ENCODE peak calls at places on chromosomes 6 and 20, in ten cellular contexts. One of them, this sample, is unnamed.

GRCh38 chr6:25174678-25175077 is 104.5 kb upstream of the CARMIL1 start:
- DNase-seq in heart left ventricle: no peak
- DNase-seq in CD8-positive, alpha-beta T cell: no peak
- DNase-seq in cardiac fibroblast: no peak
- DNase-seq in choroid plexus epithelial cell: no peak
- DNase-seq in AG04449: no peak
- DNase-seq in pancreas: no peak
- DNase-seq in endothelial cell: no peak
- DNase-seq in nephron progenitor cell: no peak
- DNase-seq in GM20000: no peak
- DNase-seq in this sample: no peak

GRCh38 chr6:72040106-72040505 is 153.8 kb downstream of the RIMS1 start:
- DNase-seq in pancreas: no peak
- DNase-seq in cardiac fibroblast: no peak
- DNase-seq in endothelial cell: no peak
- DNase-seq in heart left ventricle: no peak
- DNase-seq in CD8-positive, alpha-beta T cell: no peak
- DNase-seq in nephron progenitor cell: no peak
- DNase-seq in AG04449: no peak
- DNase-seq in choroid plexus epithelial cell: peak; percentile 7
- DNase-seq in GM20000: no peak
- DNase-seq in this sample: no peak

GRCh38 chr6:35318200-35318844 is 20.7 kb downstream of the DEF6 start:
- DNase-seq in GM20000: no peak
- DNase-seq in AG04449: no peak
- DNase-seq in cardiac fibroblast: peak; percentile 79
- DNase-seq in heart left ventricle: peak; percentile 73
- DNase-seq in nephron progenitor cell: peak; percentile 97
- DNase-seq in CD8-positive, alpha-beta T cell: no peak
- DNase-seq in choroid plexus epithelial cell: peak; percentile 83
- DNase-seq in pancreas: peak; percentile 88
- DNase-seq in endothelial cell: peak; percentile 90
- DNase-seq in this sample: peak; percentile 80

GRCh38 chr6:4561773-4562172 is 214.4 kb upstream of the CDYL start:
- DNase-seq in heart left ventricle: no peak
- DNase-seq in cardiac fibroblast: no peak
- DNase-seq in GM20000: no peak
- DNase-seq in choroid plexus epithelial cell: no peak
- DNase-seq in CD8-positive, alpha-beta T cell: no peak
- DNase-seq in AG04449: no peak
- DNase-seq in pancreas: no peak
- DNase-seq in nephron progenitor cell: no peak
- DNase-seq in endothelial cell: no peak
- DNase-seq in this sample: no peak

GRCh38 chr20:2210646-2211556 is 84.9 kb upstream of the TGM3 start:
- DNase-seq in choroid plexus epithelial cell: peak; percentile 38
- DNase-seq in heart left ventricle: peak; percentile 60
- DNase-seq in AG04449: peak; percentile 38
- DNase-seq in cardiac fibroblast: peak; percentile 83
- DNase-seq in pancreas: no peak
- DNase-seq in endothelial cell: no peak
- DNase-seq in nephron progenitor cell: no peak
- DNase-seq in GM20000: no peak
- DNase-seq in CD8-positive, alpha-beta T cell: no peak
- DNase-seq in this sample: no peak

GRCh38 chr20:42857446-42857845 is 332.3 kb downstream of the PTPRT start:
- DNase-seq in heart left ventricle: no peak
- DNase-seq in endothelial cell: no peak
- DNase-seq in nephron progenitor cell: no peak
- DNase-seq in pancreas: no peak
- DNase-seq in cardiac fibroblast: no peak
- DNase-seq in CD8-positive, alpha-beta T cell: no peak
- DNase-seq in choroid plexus epithelial cell: no peak
- DNase-seq in GM20000: no peak
- DNase-seq in AG04449: no peak
- DNase-seq in this sample: no peak

GRCh38 chr20:14902432-14903089 is 565.1 kb upstream of the FLRT3 start:
- DNase-seq in cardiac fibroblast: no peak
- DNase-seq in GM20000: peak; percentile 11
- DNase-seq in nephron progenitor cell: no peak
- DNase-seq in CD8-positive, alpha-beta T cell: no peak
- DNase-seq in choroid plexus epithelial cell: no peak
- DNase-seq in endothelial cell: no peak
- DNase-seq in pancreas: no peak
- DNase-seq in heart left ventricle: no peak
- DNase-seq in AG04449: no peak
- DNase-seq in this sample: no peak

GRCh38 chr6:135093578-135093977 is 39.0 kb upstream of the HBS1L start:
- DNase-seq in GM20000: no peak
- DNase-seq in AG04449: no peak
- DNase-seq in pancreas: no peak
- DNase-seq in CD8-positive, alpha-beta T cell: no peak
- DNase-seq in cardiac fibroblast: no peak
- DNase-seq in endothelial cell: no peak
- DNase-seq in nephron progenitor cell: no peak
- DNase-seq in heart left ventricle: no peak
- DNase-seq in choroid plexus epithelial cell: no peak
- DNase-seq in this sample: no peak

GRCh38 chr6:68859233-68859632 is 224.2 kb downstream of the ADGRB3 start:
- DNase-seq in pancreas: no peak
- DNase-seq in endothelial cell: no peak
- DNase-seq in nephron progenitor cell: no peak
- DNase-seq in AG04449: no peak
- DNase-seq in CD8-positive, alpha-beta T cell: no peak
- DNase-seq in GM20000: no peak
- DNase-seq in choroid plexus epithelial cell: no peak
- DNase-seq in cardiac fibroblast: no peak
- DNase-seq in heart left ventricle: no peak
- DNase-seq in this sample: no peak

GRCh38 chr6:11606287-11606686 is 68.7 kb downstream of the TMEM170B start:
- DNase-seq in choroid plexus epithelial cell: no peak
- DNase-seq in CD8-positive, alpha-beta T cell: no peak
- DNase-seq in pancreas: no peak
- DNase-seq in heart left ventricle: no peak
- DNase-seq in nephron progenitor cell: no peak
- DNase-seq in cardiac fibroblast: no peak
- DNase-seq in endothelial cell: no peak
- DNase-seq in GM20000: no peak
- DNase-seq in AG04449: no peak
- DNase-seq in this sample: no peak

GRCh38 chr20:59625214-59625922 is 21.0 kb downstream of the PHACTR3 start:
- DNase-seq in heart left ventricle: no peak
- DNase-seq in cardiac fibroblast: no peak
- DNase-seq in nephron progenitor cell: no peak
- DNase-seq in choroid plexus epithelial cell: no peak
- DNase-seq in endothelial cell: no peak
- DNase-seq in AG04449: no peak
- DNase-seq in GM20000: no peak
- DNase-seq in CD8-positive, alpha-beta T cell: no peak
- DNase-seq in pancreas: no peak
- DNase-seq in this sample: no peak

GRCh38 chr20:17287998-17288397 is 61.2 kb downstream of the PCSK2 start:
- DNase-seq in pancreas: no peak
- DNase-seq in cardiac fibroblast: no peak
- DNase-seq in nephron progenitor cell: no peak
- DNase-seq in AG04449: no peak
- DNase-seq in heart left ventricle: no peak
- DNase-seq in GM20000: no peak
- DNase-seq in CD8-positive, alpha-beta T cell: no peak
- DNase-seq in endothelial cell: no peak
- DNase-seq in choroid plexus epithelial cell: no peak
- DNase-seq in this sample: no peak

GRCh38 chr6:46704562-46704961 is 16.9 kb downstream of the TDRD6 start:
- DNase-seq in AG04449: no peak
- DNase-seq in nephron progenitor cell: no peak
- DNase-seq in endothelial cell: no peak
- DNase-seq in cardiac fibroblast: peak; percentile 57
- DNase-seq in CD8-positive, alpha-beta T cell: no peak
- DNase-seq in GM20000: no peak
- DNase-seq in choroid plexus epithelial cell: peak; percentile 50
- DNase-seq in heart left ventricle: no peak
- DNase-seq in pancreas: no peak
- DNase-seq in this sample: no peak

GRCh38 chr20:24798930-24799705 is 150.0 kb upstream of the CST7 start:
- DNase-seq in heart left ventricle: no peak
- DNase-seq in GM20000: no peak
- DNase-seq in nephron progenitor cell: no peak
- DNase-seq in choroid plexus epithelial cell: peak; percentile 23
- DNase-seq in endothelial cell: no peak
- DNase-seq in cardiac fibroblast: no peak
- DNase-seq in AG04449: peak; percentile 7
- DNase-seq in CD8-positive, alpha-beta T cell: no peak
- DNase-seq in pancreas: no peak
- DNase-seq in this sample: no peak

GRCh38 chr6:99979953-99980352 is 14.1 kb downstream of the MCHR2 start:
- DNase-seq in heart left ventricle: no peak
- DNase-seq in AG04449: no peak
- DNase-seq in cardiac fibroblast: no peak
- DNase-seq in CD8-positive, alpha-beta T cell: no peak
- DNase-seq in endothelial cell: no peak
- DNase-seq in GM20000: no peak
- DNase-seq in choroid plexus epithelial cell: no peak
- DNase-seq in pancreas: no peak
- DNase-seq in nephron progenitor cell: no peak
- DNase-seq in this sample: no peak

GRCh38 chr6:170273191-170273590 is 17.7 kb downstream of the DLL1 start:
- DNase-seq in choroid plexus epithelial cell: no peak
- DNase-seq in CD8-positive, alpha-beta T cell: no peak
- DNase-seq in cardiac fibroblast: no peak
- DNase-seq in pancreas: peak; percentile 32
- DNase-seq in endothelial cell: no peak
- DNase-seq in nephron progenitor cell: no peak
- DNase-seq in heart left ventricle: peak; percentile 8
- DNase-seq in AG04449: no peak
- DNase-seq in GM20000: no peak
- DNase-seq in this sample: no peak

GRCh38 chr6:43150051-43150751 is 20.9 kb upstream of the SRF start:
- DNase-seq in AG04449: no peak
- DNase-seq in heart left ventricle: no peak
- DNase-seq in CD8-positive, alpha-beta T cell: no peak
- DNase-seq in nephron progenitor cell: no peak
- DNase-seq in endothelial cell: no peak
- DNase-seq in cardiac fibroblast: peak; percentile 33
- DNase-seq in GM20000: no peak
- DNase-seq in choroid plexus epithelial cell: no peak
- DNase-seq in pancreas: peak; percentile 52
- DNase-seq in this sample: no peak

GRCh38 chr6:18528084-18528743 is 141.1 kb downstream of the RNF144B start:
- DNase-seq in GM20000: no peak
- DNase-seq in pancreas: no peak
- DNase-seq in choroid plexus epithelial cell: peak; percentile 41
- DNase-seq in nephron progenitor cell: no peak
- DNase-seq in AG04449: no peak
- DNase-seq in CD8-positive, alpha-beta T cell: no peak
- DNase-seq in heart left ventricle: no peak
- DNase-seq in endothelial cell: no peak
- DNase-seq in cardiac fibroblast: peak; percentile 25
- DNase-seq in this sample: no peak

GRCh38 chr6:9745476-9745875 is 669.4 kb downstream of the TFAP2A start:
- DNase-seq in choroid plexus epithelial cell: peak; percentile 7
- DNase-seq in nephron progenitor cell: no peak
- DNase-seq in endothelial cell: no peak
- DNase-seq in CD8-positive, alpha-beta T cell: no peak
- DNase-seq in pancreas: no peak
- DNase-seq in GM20000: no peak
- DNase-seq in heart left ventricle: no peak
- DNase-seq in cardiac fibroblast: peak; percentile 5
- DNase-seq in AG04449: no peak
- DNase-seq in this sample: no peak

GRCh38 chr20:18224968-18225568 is 63.3 kb upstream of the ZNF133 start:
- DNase-seq in AG04449: no peak
- DNase-seq in pancreas: peak; percentile 50
- DNase-seq in heart left ventricle: peak; percentile 52
- DNase-seq in CD8-positive, alpha-beta T cell: no peak
- DNase-seq in choroid plexus epithelial cell: peak; percentile 63
- DNase-seq in endothelial cell: peak; percentile 4
- DNase-seq in nephron progenitor cell: peak; percentile 21
- DNase-seq in GM20000: no peak
- DNase-seq in cardiac fibroblast: peak; percentile 76
- DNase-seq in this sample: no peak

GRCh38 chr20:39109933-39110818 is 148.0 kb downstream of the DHX35 start:
- DNase-seq in pancreas: no peak
- DNase-seq in CD8-positive, alpha-beta T cell: no peak
- DNase-seq in cardiac fibroblast: no peak
- DNase-seq in GM20000: no peak
- DNase-seq in endothelial cell: no peak
- DNase-seq in AG04449: no peak
- DNase-seq in nephron progenitor cell: no peak
- DNase-seq in choroid plexus epithelial cell: no peak
- DNase-seq in heart left ventricle: no peak
- DNase-seq in this sample: no peak

GRCh38 chr6:6816716-6817115 is 228.2 kb downstream of the LY86 start:
- DNase-seq in CD8-positive, alpha-beta T cell: no peak
- DNase-seq in heart left ventricle: no peak
- DNase-seq in endothelial cell: no peak
- DNase-seq in choroid plexus epithelial cell: no peak
- DNase-seq in nephron progenitor cell: no peak
- DNase-seq in cardiac fibroblast: no peak
- DNase-seq in AG04449: no peak
- DNase-seq in GM20000: peak; percentile 45
- DNase-seq in pancreas: no peak
- DNase-seq in this sample: no peak
- TF ChIP-seq CTCF in CD8-positive, alpha-beta T cell: no peak
- TF ChIP-seq CTCF in heart left ventricle: no peak
- TF ChIP-seq CTCF in endothelial cell: no peak
- TF ChIP-seq CTCF in choroid plexus epithelial cell: no peak
- TF ChIP-seq CTCF in nephron progenitor cell: no peak
- TF ChIP-seq CTCF in cardiac fibroblast: no peak
- TF ChIP-seq CTCF in AG04449: no peak
- TF ChIP-seq CTCF in GM20000: no peak
- TF ChIP-seq CTCF in pancreas: no peak
- TF ChIP-seq CTCF in this sample: no peak

GRCh38 chr6:122405417-122405816 is 6.0 kb downstream of the HSF2 start:
- DNase-seq in choroid plexus epithelial cell: no peak
- DNase-seq in pancreas: no peak
- DNase-seq in GM20000: no peak
- DNase-seq in heart left ventricle: no peak
- DNase-seq in endothelial cell: no peak
- DNase-seq in cardiac fibroblast: peak; percentile 18
- DNase-seq in nephron progenitor cell: no peak
- DNase-seq in CD8-positive, alpha-beta T cell: no peak
- DNase-seq in AG04449: no peak
- DNase-seq in this sample: no peak
- TF ChIP-seq CTCF in choroid plexus epithelial cell: peak; percentile 22
- TF ChIP-seq CTCF in pancreas: no peak
- TF ChIP-seq CTCF in GM20000: no peak
- TF ChIP-seq CTCF in heart left ventricle: no peak
- TF ChIP-seq CTCF in endothelial cell: peak; percentile 39
- TF ChIP-seq CTCF in cardiac fibroblast: peak; percentile 38
- TF ChIP-seq CTCF in nephron progenitor cell: no peak
- TF ChIP-seq CTCF in CD8-positive, alpha-beta T cell: no peak
- TF ChIP-seq CTCF in AG04449: no peak
- TF ChIP-seq CTCF in this sample: no peak

GRCh38 chr20:32674362-32674789 is 635 bp upstream of the C20orf203 start:
- DNase-seq in choroid plexus epithelial cell: peak; percentile 74
- DNase-seq in GM20000: peak; percentile 71
- DNase-seq in heart left ventricle: no peak
- DNase-seq in pancreas: no peak
- DNase-seq in CD8-positive, alpha-beta T cell: peak; percentile 49
- DNase-seq in cardiac fibroblast: peak; percentile 65
- DNase-seq in endothelial cell: peak; percentile 63
- DNase-seq in AG04449: no peak
- DNase-seq in nephron progenitor cell: peak; percentile 52
- DNase-seq in this sample: peak; percentile 71
- TF ChIP-seq CTCF in choroid plexus epithelial cell: peak; percentile 92
- TF ChIP-seq CTCF in GM20000: peak; percentile 71
- TF ChIP-seq CTCF in heart left ventricle: peak; percentile 63
- TF ChIP-seq CTCF in pancreas: peak; percentile 16
- TF ChIP-seq CTCF in CD8-positive, alpha-beta T cell: peak; percentile 75
- TF ChIP-seq CTCF in cardiac fibroblast: peak; percentile 90
- TF ChIP-seq CTCF in endothelial cell: peak; percentile 80
- TF ChIP-seq CTCF in AG04449: peak; percentile 67
- TF ChIP-seq CTCF in nephron progenitor cell: peak; percentile 59
- TF ChIP-seq CTCF in this sample: peak; percentile 64

GRCh38 chr20:57498425-57499400 is 26.2 kb downstream of the CTCFL start:
- DNase-seq in pancreas: no peak
- DNase-seq in endothelial cell: peak; percentile 51
- DNase-seq in CD8-positive, alpha-beta T cell: no peak
- DNase-seq in heart left ventricle: no peak
- DNase-seq in GM20000: no peak
- DNase-seq in choroid plexus epithelial cell: peak; percentile 23
- DNase-seq in cardiac fibroblast: peak; percentile 18
- DNase-seq in AG04449: no peak
- DNase-seq in nephron progenitor cell: peak; percentile 41
- DNase-seq in this sample: no peak
- TF ChIP-seq CTCF in pancreas: no peak
- TF ChIP-seq CTCF in endothelial cell: no peak
- TF ChIP-seq CTCF in CD8-positive, alpha-beta T cell: peak; percentile 48
- TF ChIP-seq CTCF in heart left ventricle: no peak
- TF ChIP-seq CTCF in GM20000: peak; percentile 47
- TF ChIP-seq CTCF in choroid plexus epithelial cell: peak; percentile 46
- TF ChIP-seq CTCF in cardiac fibroblast: peak; percentile 42
- TF ChIP-seq CTCF in AG04449: peak; percentile 53
- TF ChIP-seq CTCF in nephron progenitor cell: peak; percentile 36
- TF ChIP-seq CTCF in this sample: no peak

This sample was measured in mesothelial cell of epicardium.